ENCODE peak calls at places on chromosomes 1 and 21, in four cellular contexts. One of them, this sample, is unnamed.

GRCh38 chr1:234851450-234852438 is 241.8 kb upstream of the IRF2BP2 start:
- DNase-seq in Caki2: peak
- DNase-seq in kidney glomerular epithelial cell: peak
- DNase-seq in A172: peak
- DNase-seq in this sample: peak

GRCh38 chr1:37415611-37416244 is 58.7 kb upstream of the ZC3H12A start:
- DNase-seq in Caki2: no peak
- DNase-seq in kidney glomerular epithelial cell: no peak
- DNase-seq in A172: no peak
- DNase-seq in this sample: no peak

GRCh38 chr1:67060811-67061218 is 6.9 kb upstream of the SLC35D1 start:
- DNase-seq in Caki2: peak
- DNase-seq in kidney glomerular epithelial cell: peak
- DNase-seq in A172: peak
- DNase-seq in this sample: peak

GRCh38 chr1:27689423-27690173 is 17.6 kb upstream of the IFI6 start:
- DNase-seq in Caki2: no peak
- DNase-seq in kidney glomerular epithelial cell: peak
- DNase-seq in A172: peak
- DNase-seq in this sample: peak

GRCh38 chr1:238063454-238063853 is 172.7 kb upstream of the ZP4 start:
- DNase-seq in Caki2: peak
- DNase-seq in kidney glomerular epithelial cell: peak
- DNase-seq in A172: peak
- DNase-seq in this sample: peak

GRCh38 chr21:35963920-35964451 is 96.3 kb downstream of the SETD4 start:
- DNase-seq in Caki2: peak
- DNase-seq in kidney glomerular epithelial cell: no peak
- DNase-seq in A172: peak
- DNase-seq in this sample: no peak

GRCh38 chr1:30191154-30191702 is 532.2 kb downstream of the MATN1 start:
- DNase-seq in Caki2: peak
- DNase-seq in kidney glomerular epithelial cell: no peak
- DNase-seq in A172: peak
- DNase-seq in this sample: peak

GRCh38 chr1:94648225-94649007 is 106.9 kb upstream of the F3 start:
- DNase-seq in Caki2: no peak
- DNase-seq in kidney glomerular epithelial cell: peak
- DNase-seq in A172: peak
- DNase-seq in this sample: peak

GRCh38 chr21:45580181-45580575 is 37.9 kb upstream of the SLC19A1 start:
- DNase-seq in Caki2: no peak
- DNase-seq in kidney glomerular epithelial cell: no peak
- DNase-seq in A172: no peak
- DNase-seq in this sample: no peak